ENCODE peak calls at places on chromosome X, in eight cellular contexts. Q, K, Z, N, C, J, R and U are unnamed samples. For H3K9me3, the result is how much of the 10 kb centered on the place peaks cover.

GRCh38 chrX:46575991-46576392 is 2.4 kb downstream of the CHST7 start:
- DNase-seq in Q (no peak), K (no peak), Z (no peak), N (no peak), C (peak), J (peak), R (no peak), U (peak)

GRCh38 chrX:97155809-97156208 is 272.1 kb downstream of the RPA4 start:
- DNase-seq in Q (no peak), K (no peak), Z (no peak), N (no peak), C (no peak), J (no peak), R (no peak), U (no peak)

GRCh38 chrX:68432648-68433047 is 647 bp downstream of the OPHN1 start:
- DNase-seq in Q (no peak), K (peak), Z (no peak), N (no peak), C (peak), J (no peak), R (no peak), U (no peak)

GRCh38 chrX:23773601-23774175 is 9.3 kb upstream of the SAT1 start:
- DNase-seq in Q (peak), K (peak), Z (no peak), N (no peak), C (no peak), J (no peak), R (no peak), U (no peak)

GRCh38 chrX:97850911-97851310 is 967.2 kb downstream of the RPA4 start:
- DNase-seq in Q (no peak), K (no peak), Z (no peak), N (no peak), C (no peak), J (no peak), R (no peak), U (no peak)

GRCh38 chrX:12580548-12580947 is 210.7 kb upstream of the PRPS2 start:
- DNase-seq in Q (no peak), K (no peak), Z (no peak), N (no peak), C (no peak), J (no peak), R (no peak), U (peak)

GRCh38 chrX:47143894-47144625 is 442 bp downstream of the NDUFB11 start:
- DNase-seq in Q (no peak), K (peak), Z (peak), N (peak), C (peak), J (no peak), R (no peak), U (no peak)

GRCh38 chrX:116238866-116239265 is 68.3 kb downstream of the AGTR2 start:
- DNase-seq in Q (no peak), K (no peak), Z (no peak), N (no peak), C (no peak), J (no peak), R (no peak), U (peak)

GRCh38 chrX:28042826-28043564 is 61.7 kb upstream of the DCAF8L1 start:
- DNase-seq in Q (no peak), K (no peak), Z (no peak), N (no peak), C (no peak), J (no peak), R (no peak), U (no peak)

GRCh38 chrX:8864151-8864550 is 63.0 kb upstream of the FAM9A start:
- DNase-seq in Q (no peak), K (no peak), Z (no peak), N (no peak), C (no peak), J (no peak), R (no peak), U (no peak)

GRCh38 chrX:118066867-118067515 is 49.6 kb downstream of the KLHL13 start:
- DNase-seq in Q (no peak), K (no peak), Z (no peak), N (no peak), C (no peak), J (no peak), R (no peak), U (peak)

GRCh38 chrX:9555354-9555753 is 90.5 kb downstream of the TBL1X start:
- DNase-seq in Q (no peak), K (no peak), Z (no peak), N (no peak), C (peak), J (no peak), R (no peak), U (no peak)

GRCh38 chrX:40097492-40098263 is at the start of gene BCOR:
- DNase-seq in Q (peak), K (peak), Z (peak), N (peak), C (peak), J (no peak), R (peak), U (peak)
- H3K27ac ChIP-seq in Q (peak), K (peak), Z (peak), N (peak), C (peak), J (peak), R (peak), U (peak)

GRCh38 chrX:20471483-20471882 is 204.8 kb upstream of the RPS6KA3 start:
- DNase-seq in Q (no peak), K (no peak), Z (no peak), N (no peak), C (no peak), J (no peak), R (no peak), U (no peak)
- H3K9me3 ChIP-seq in Q (under half), K (under half), Z (under half), N (under half), C (under half), J (under half), R (under half), U (under half)

GRCh38 chrX:151711154-151711553 is 4.7 kb upstream of the FATE1 start:
- DNase-seq in Q (no peak), K (no peak), Z (no peak), N (no peak), C (no peak), J (no peak), R (no peak), U (no peak)
- H3K27ac ChIP-seq in Q (no peak), K (no peak), Z (no peak), N (no peak), C (no peak), J (no peak), R (no peak), U (no peak)

DNA sequence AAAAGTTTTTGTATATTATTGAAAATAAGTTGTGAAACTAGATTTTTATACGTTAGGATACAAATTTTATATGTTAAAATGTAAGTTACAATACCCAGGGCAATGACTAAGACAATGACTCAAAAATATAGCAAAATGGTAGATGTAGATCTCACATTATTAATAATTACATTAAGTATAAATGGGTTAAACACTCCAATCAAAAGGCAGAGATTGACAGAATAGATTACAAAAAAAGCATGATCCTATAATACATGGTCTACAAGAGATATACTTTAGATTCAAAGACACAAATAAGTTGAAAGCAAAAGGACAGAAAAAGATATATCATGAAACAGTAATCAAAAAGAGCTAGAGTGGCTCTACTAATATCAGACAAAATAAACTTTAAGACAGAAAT is 210.9 kb upstream of the NHS start:
- DNase-seq in Q (no peak), K (no peak), Z (no peak), N (no peak), C (no peak), J (no peak), R (no peak), U (no peak)
- H3K9me3 ChIP-seq in Q (under half), K (under half), Z (under half), N (under half), C (under half), J (under half), R (half or more), U (under half)

GRCh38 chrX:133151320-133151719 is 54.4 kb upstream of the USP26 start:
- DNase-seq in Q (no peak), K (no peak), Z (no peak), N (no peak), C (peak), J (no peak), R (no peak), U (peak)

DNA sequence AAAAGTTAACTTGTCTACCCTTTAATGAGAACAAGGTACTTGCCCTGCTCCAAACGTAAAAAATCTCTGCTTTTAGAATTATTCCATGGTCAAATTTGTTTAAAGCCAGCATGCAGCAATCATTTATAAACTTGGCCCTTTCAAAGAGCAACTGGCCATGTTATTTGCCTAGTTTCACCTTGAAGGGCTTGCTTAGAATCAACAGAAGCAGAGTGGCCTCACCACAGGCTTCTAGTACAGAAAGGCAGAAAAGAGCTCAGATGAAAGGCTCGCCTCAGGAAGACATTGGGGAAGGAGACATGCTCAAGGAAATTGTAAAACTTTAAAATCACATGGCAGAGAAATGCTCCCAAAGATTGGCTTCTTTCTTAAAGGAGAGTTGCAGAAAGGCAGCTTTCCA is 53.8 kb upstream of the USP26 start:
- DNase-seq in Q (no peak), K (no peak), Z (no peak), N (no peak), C (no peak), J (no peak), R (no peak), U (no peak)
- H3K27ac ChIP-seq in Q (no peak), K (no peak), Z (no peak), N (no peak), C (no peak), J (no peak), R (no peak), U (no peak)

GRCh38 chrX:69524765-69525164 is 20.6 kb downstream of the NALF2 start:
- DNase-seq in Q (no peak), K (no peak), Z (no peak), N (no peak), C (no peak), J (no peak), R (no peak), U (no peak)
- H3K9me3 ChIP-seq in Q (under half), K (under half), Z (under half), N (under half), C (under half), J (under half), R (under half), U (under half)

GRCh38 chrX:52509916-52510315 is 6.9 kb downstream of the XAGE1B start:
- DNase-seq in Q (no peak), K (no peak), Z (no peak), N (no peak), C (no peak), J (no peak), R (no peak), U (no peak)
- H3K27ac ChIP-seq in Q (no peak), K (no peak), Z (no peak), N (no peak), C (no peak), J (no peak), R (no peak), U (no peak)